ENCODE peak calls at places on chromosomes 5 and 9, in four cellular contexts. One of them, this sample, is unnamed.

GRCh38 chr5:52665544-52665943 is 122.2 kb upstream of the ITGA1 start:
- DNase-seq in small intestine: no peak
- DNase-seq in hepatic stellate cell: peak
- DNase-seq in activated T-helper 9 cell treated with anti-CD3 and anti-CD28 coated beads, Interleukin-2, amount 50 U/mL, for 16 hours: no peak
- DNase-seq in this sample: no peak

GRCh38 chr5:10566556-10567068 is 2.7 kb downstream of the ANKRD33B start:
- DNase-seq in small intestine: no peak
- DNase-seq in hepatic stellate cell: no peak
- DNase-seq in activated T-helper 9 cell treated with anti-CD3 and anti-CD28 coated beads, Interleukin-2, amount 50 U/mL, for 16 hours: no peak
- DNase-seq in this sample: no peak

GRCh38 chr9:37984672-37985611 is 81.0 kb upstream of the SLC25A51 start:
- DNase-seq in small intestine: peak
- DNase-seq in hepatic stellate cell: peak
- DNase-seq in activated T-helper 9 cell treated with anti-CD3 and anti-CD28 coated beads, Interleukin-2, amount 50 U/mL, for 16 hours: no peak
- DNase-seq in this sample: no peak

GRCh38 chr9:89864257-89864656 is 259.4 kb downstream of the GADD45G start:
- DNase-seq in small intestine: no peak
- DNase-seq in hepatic stellate cell: no peak
- DNase-seq in activated T-helper 9 cell treated with anti-CD3 and anti-CD28 coated beads, Interleukin-2, amount 50 U/mL, for 16 hours: no peak
- DNase-seq in this sample: no peak

GRCh38 chr5:179914032-179914755 is 6.5 kb upstream of the TBC1D9B start:
- DNase-seq in small intestine: peak
- DNase-seq in hepatic stellate cell: peak
- DNase-seq in activated T-helper 9 cell treated with anti-CD3 and anti-CD28 coated beads, Interleukin-2, amount 50 U/mL, for 16 hours: no peak
- DNase-seq in this sample: no peak

GRCh38 chr5:132460835-132461230 is 29.7 kb downstream of the IRF1 start:
- DNase-seq in small intestine: no peak
- DNase-seq in hepatic stellate cell: no peak
- DNase-seq in activated T-helper 9 cell treated with anti-CD3 and anti-CD28 coated beads, Interleukin-2, amount 50 U/mL, for 16 hours: no peak
- DNase-seq in this sample: no peak

GRCh38 chr5:55484531-55484930 is 50.2 kb downstream of the PLPP1 start:
- DNase-seq in small intestine: no peak
- DNase-seq in hepatic stellate cell: no peak
- DNase-seq in activated T-helper 9 cell treated with anti-CD3 and anti-CD28 coated beads, Interleukin-2, amount 50 U/mL, for 16 hours: no peak
- DNase-seq in this sample: no peak

GRCh38 chr9:80839821-80840670 is 849.3 kb downstream of the TLE1 start:
- DNase-seq in small intestine: no peak
- DNase-seq in hepatic stellate cell: no peak
- DNase-seq in activated T-helper 9 cell treated with anti-CD3 and anti-CD28 coated beads, Interleukin-2, amount 50 U/mL, for 16 hours: no peak
- DNase-seq in this sample: no peak

GRCh38 chr9:76738402-76738801 is 25.8 kb upstream of the PCA3 start:
- DNase-seq in small intestine: no peak
- DNase-seq in hepatic stellate cell: no peak
- DNase-seq in activated T-helper 9 cell treated with anti-CD3 and anti-CD28 coated beads, Interleukin-2, amount 50 U/mL, for 16 hours: no peak
- DNase-seq in this sample: no peak

GRCh38 chr5:37121465-37121864 is 127.7 kb downstream of the CPLANE1 start:
- DNase-seq in small intestine: peak
- DNase-seq in hepatic stellate cell: no peak
- DNase-seq in activated T-helper 9 cell treated with anti-CD3 and anti-CD28 coated beads, Interleukin-2, amount 50 U/mL, for 16 hours: no peak
- DNase-seq in this sample: no peak

GRCh38 chr9:87097238-87097637 is 149.9 kb upstream of the GAS1 start:
- DNase-seq in small intestine: no peak
- DNase-seq in hepatic stellate cell: no peak
- DNase-seq in activated T-helper 9 cell treated with anti-CD3 and anti-CD28 coated beads, Interleukin-2, amount 50 U/mL, for 16 hours: no peak
- DNase-seq in this sample: no peak

GRCh38 chr9:72037571-72037970 is 22.8 kb downstream of the C9orf57 start:
- DNase-seq in small intestine: no peak
- DNase-seq in hepatic stellate cell: no peak
- DNase-seq in activated T-helper 9 cell treated with anti-CD3 and anti-CD28 coated beads, Interleukin-2, amount 50 U/mL, for 16 hours: no peak
- DNase-seq in this sample: no peak

GRCh38 chr5:113748403-113748802 is 234.9 kb downstream of the YTHDC2 start:
- DNase-seq in small intestine: no peak
- DNase-seq in hepatic stellate cell: no peak
- DNase-seq in activated T-helper 9 cell treated with anti-CD3 and anti-CD28 coated beads, Interleukin-2, amount 50 U/mL, for 16 hours: no peak
- DNase-seq in this sample: no peak

GRCh38 chr9:10265102-10265708 is 347.6 kb downstream of the PTPRD start:
- DNase-seq in small intestine: no peak
- DNase-seq in hepatic stellate cell: peak
- DNase-seq in activated T-helper 9 cell treated with anti-CD3 and anti-CD28 coated beads, Interleukin-2, amount 50 U/mL, for 16 hours: no peak
- DNase-seq in this sample: no peak

GRCh38 chr5:62771331-62771730 is 192.7 kb downstream of the LRRC70 start:
- DNase-seq in small intestine: no peak
- DNase-seq in hepatic stellate cell: no peak
- DNase-seq in activated T-helper 9 cell treated with anti-CD3 and anti-CD28 coated beads, Interleukin-2, amount 50 U/mL, for 16 hours: no peak
- DNase-seq in this sample: no peak

GRCh38 chr5:135190345-135191083 is 156.5 kb upstream of the PITX1 start:
- DNase-seq in small intestine: no peak
- DNase-seq in hepatic stellate cell: no peak
- DNase-seq in activated T-helper 9 cell treated with anti-CD3 and anti-CD28 coated beads, Interleukin-2, amount 50 U/mL, for 16 hours: no peak
- DNase-seq in this sample: no peak

GRCh38 chr9:93357649-93358048 is 93.8 kb upstream of the FAM120A start:
- DNase-seq in small intestine: no peak
- DNase-seq in hepatic stellate cell: no peak
- DNase-seq in activated T-helper 9 cell treated with anti-CD3 and anti-CD28 coated beads, Interleukin-2, amount 50 U/mL, for 16 hours: no peak
- DNase-seq in this sample: no peak

GRCh38 chr5:154995679-154996078 is 17.9 kb upstream of the KIF4B start:
- DNase-seq in small intestine: no peak
- DNase-seq in hepatic stellate cell: no peak
- DNase-seq in activated T-helper 9 cell treated with anti-CD3 and anti-CD28 coated beads, Interleukin-2, amount 50 U/mL, for 16 hours: no peak
- DNase-seq in this sample: no peak

GRCh38 chr5:168766038-168766700 is 187.0 kb upstream of the PANK3 start:
- DNase-seq in small intestine: no peak
- DNase-seq in hepatic stellate cell: no peak
- DNase-seq in activated T-helper 9 cell treated with anti-CD3 and anti-CD28 coated beads, Interleukin-2, amount 50 U/mL, for 16 hours: no peak
- DNase-seq in this sample: no peak

GRCh38 chr9:12759767-12760166 is 15.1 kb upstream of the LURAP1L start:
- DNase-seq in small intestine: no peak
- DNase-seq in hepatic stellate cell: peak
- DNase-seq in activated T-helper 9 cell treated with anti-CD3 and anti-CD28 coated beads, Interleukin-2, amount 50 U/mL, for 16 hours: no peak
- DNase-seq in this sample: no peak

GRCh38 chr9:70590264-70590646 is 175.8 kb upstream of the KLF9 start:
- DNase-seq in small intestine: no peak
- DNase-seq in hepatic stellate cell: no peak
- DNase-seq in activated T-helper 9 cell treated with anti-CD3 and anti-CD28 coated beads, Interleukin-2, amount 50 U/mL, for 16 hours: no peak
- DNase-seq in this sample: no peak

GRCh38 chr9:128733256-128733655 is 9.3 kb upstream of the ZDHHC12 start:
- DNase-seq in small intestine: peak
- DNase-seq in hepatic stellate cell: peak
- DNase-seq in activated T-helper 9 cell treated with anti-CD3 and anti-CD28 coated beads, Interleukin-2, amount 50 U/mL, for 16 hours: no peak
- DNase-seq in this sample: peak

GRCh38 chr5:95375591-95375990 is 15.6 kb upstream of the FAM81B start:
- DNase-seq in small intestine: no peak
- DNase-seq in hepatic stellate cell: no peak
- DNase-seq in activated T-helper 9 cell treated with anti-CD3 and anti-CD28 coated beads, Interleukin-2, amount 50 U/mL, for 16 hours: no peak
- DNase-seq in this sample: no peak

GRCh38 chr5:1665231-1665630 is 134.4 kb downstream of the MRPL36 start:
- DNase-seq in small intestine: no peak
- DNase-seq in hepatic stellate cell: no peak
- DNase-seq in activated T-helper 9 cell treated with anti-CD3 and anti-CD28 coated beads, Interleukin-2, amount 50 U/mL, for 16 hours: no peak
- DNase-seq in this sample: peak

This sample was measured in SJSA1.